ENCODE peak calls at places on chromosomes 5 and 9, in five cellular contexts. E, T, R, P and L are unnamed samples.

GRCh38 chr9:133658442-133659431 is 22.6 kb downstream of the DBH start:
- DNase-seq in E (no peak), T (no peak), R (no peak), P (no peak), L (peak; percentile 61)

GRCh38 chr5:14880688-14881087 is 9.1 kb upstream of the ANKH start:
- DNase-seq in E (no peak), T (peak; percentile 35), R (no peak), P (no peak), L (no peak)

GRCh38 chr5:111755942-111756353 is 1.0 kb downstream of the NREP start:
- DNase-seq in E (no peak), T (peak; percentile 49), R (no peak), P (no peak), L (no peak)

GRCh38 chr9:104810421-104811339 is 46.8 kb downstream of the NIPSNAP3B start:
- DNase-seq in E (no peak), T (no peak), R (no peak), P (no peak), L (no peak)

GRCh38 chr9:30774326-30774725 is 1610.1 kb upstream of the ACO1 start:
- DNase-seq in E (peak; percentile 15), T (peak; percentile 54), R (peak; percentile 92), P (no peak), L (no peak)

GRCh38 chr5:133421394-133421793 is 190.9 kb downstream of the FSTL4 start:
- DNase-seq in E (no peak), T (peak; percentile 60), R (peak; percentile 69), P (no peak), L (no peak)

GRCh38 chr5:172543484-172544298 is 89.4 kb upstream of the SH3PXD2B start:
- DNase-seq in E (no peak), T (no peak), R (peak; percentile 22), P (no peak), L (no peak)

GRCh38 chr5:170813231-170813630 is 29.7 kb downstream of the GABRP start:
- DNase-seq in E (no peak), T (no peak), R (no peak), P (no peak), L (no peak)

GRCh38 chr9:115847245-115847644 is 306.3 kb upstream of the PAPPA start:
- DNase-seq in E (no peak), T (no peak), R (no peak), P (peak; percentile 40), L (no peak)

GRCh38 chr5:122581629-122582028 is 193.3 kb upstream of the SNX2 start:
- DNase-seq in E (no peak), T (no peak), R (peak; percentile 36), P (no peak), L (no peak)

GRCh38 chr5:111680737-111681413 is 76.1 kb downstream of the NREP start:
- DNase-seq in E (no peak), T (no peak), R (no peak), P (peak; percentile 93), L (peak; percentile 31)

GRCh38 chr5:167950126-167950721 is 341.2 kb upstream of the WWC1 start:
- DNase-seq in E (no peak), T (no peak), R (no peak), P (peak; percentile 57), L (peak; percentile 35)

GRCh38 chr5:116084231-116084630 is 594 bp upstream of the COMMD10 start:
- DNase-seq in E (no peak), T (peak; percentile 56), R (no peak), P (no peak), L (no peak)

GRCh38 chr9:133754187-133754586 is 16.0 kb upstream of the SARDH start:
- DNase-seq in E (no peak), T (no peak), R (peak; percentile 22), P (no peak), L (no peak)

GRCh38 chr9:78782234-78782633 is 485.3 kb downstream of the PSAT1 start:
- DNase-seq in E (no peak), T (no peak), R (no peak), P (no peak), L (no peak)

GRCh38 chr5:139459451-139459934 is 3.0 kb downstream of the ECSCR start:
- DNase-seq in E (no peak), T (no peak), R (no peak), P (no peak), L (peak; percentile 49)

GRCh38 chr9:69027355-69028097 is 8.0 kb upstream of the FXN start:
- DNase-seq in E (no peak), T (peak; percentile 54), R (peak; percentile 49), P (no peak), L (no peak)

GRCh38 chr5:29672678-29673077 is 1520.8 kb upstream of the CDH6 start:
- DNase-seq in E (no peak), T (no peak), R (no peak), P (no peak), L (no peak)

GRCh38 chr5:19733612-19734495 is 254.1 kb downstream of the CDH18 start:
- DNase-seq in E (no peak), T (no peak), R (peak; percentile 31), P (no peak), L (no peak)